ENCODE peak calls at places on chromosomes 13 and 19, in seven cellular contexts. T is Calu3; S is activated naive CD4-positive, alpha-beta T cell treated with anti-CD3 and anti-CD28 coated beads, Interleukin-2, amount 10 ng/mL, durations not matched to agents 7 days and 5 days; R is stimulated activated CD4-positive, alpha-beta T cell treated with anti-CD3 and anti-CD28 coated beads, Interleukin-2, amount 100 ng/mL, for 24 hours; Q is head of caudate nucleus; C is GM18507; G is stromal cell of bone marrow. M is an unnamed sample.

GRCh38 chr19:30854661-30855060 is 482.5 kb downstream of the ZNF536 start:
- DNase-seq in T (no peak), S (no peak), R (no peak), Q (no peak), C (no peak), G (no peak), M (no peak)

GRCh38 chr19:17073869-17074627 is 1.2 kb downstream of the HAUS8 start:
- DNase-seq in T (no peak), S (peak; percentile 35), R (no peak), Q (no peak), C (no peak), G (no peak), M (no peak)

GRCh38 chr19:51207747-51208146 is 17.1 kb upstream of the CD33 start:
- DNase-seq in T (no peak), S (no peak), R (no peak), Q (no peak), C (no peak), G (no peak), M (no peak)

GRCh38 chr13:79679334-79679733 is 198.4 kb downstream of the NDFIP2 start:
- DNase-seq in T (peak; percentile 48), S (peak; percentile 55), R (peak; percentile 44), Q (peak; percentile 56), C (no peak), G (peak; percentile 43), M (no peak)

GRCh38 chr13:75541961-75542360 is 4.3 kb upstream of the COMMD6 start:
- DNase-seq in T (no peak), S (no peak), R (no peak), Q (no peak), C (no peak), G (no peak), M (no peak)

GRCh38 chr19:31139871-31140505 is 209.2 kb downstream of the TSHZ3 start:
- DNase-seq in T (no peak), S (no peak), R (no peak), Q (no peak), C (no peak), G (peak; percentile 53), M (no peak)

GRCh38 chr19:36441339-36441738 is 22.9 kb upstream of the ZFP82 start:
- DNase-seq in T (no peak), S (no peak), R (no peak), Q (no peak), C (no peak), G (no peak), M (no peak)

GRCh38 chr19:47699360-47699917 is 13.8 kb upstream of the EHD2 start:
- DNase-seq in T (peak; percentile 78), S (peak; percentile 70), R (peak; percentile 72), Q (peak; percentile 51), C (peak; percentile 55), G (no peak), M (no peak)